ENCODE peak calls at places on chromosomes 4 and X, in four cellular contexts. H is choroid plexus epithelial cell; V is NCI-H524; O is activated naive CD8-positive, alpha-beta T cell treated with anti-CD3 and anti-CD28 coated beads, Interleukin-2, amount 50 U/mL, for 16 hours. Q is an unnamed sample.

GRCh38 chrX:109352121-109352556 is 129.7 kb downstream of the GUCY2F start:
- DNase-seq in H (peak; percentile 75), V (no peak), O (no peak), Q (no peak)

GRCh38 chrX:27381419-27381818 is 81.7 kb downstream of the PPP4R3C start:
- DNase-seq in H (no peak), V (no peak), O (no peak), Q (no peak)

GRCh38 chrX:108090474-108091265 is 672 bp downstream of the PSMD10 start:
- DNase-seq in H (peak; percentile 43), V (no peak), O (no peak), Q (no peak)

GRCh38 chr4:10161840-10162239 is 45.2 kb upstream of the WDR1 start:
- DNase-seq in H (no peak), V (no peak), O (no peak), Q (no peak)

GRCh38 chrX:115582035-115582870 is 21.3 kb downstream of the PLS3 start:
- DNase-seq in H (no peak), V (no peak), O (no peak), Q (no peak)

GRCh38 chr4:76745264-76745663 is 152.7 kb downstream of the SOWAHB start:
- DNase-seq in H (peak; percentile 76), V (no peak), O (no peak), Q (no peak)

GRCh38 chrX:22690116-22690515 is 309.6 kb upstream of the DDX53 start:
- DNase-seq in H (no peak), V (no peak), O (no peak), Q (no peak)

GRCh38 chrX:1449581-1450149 is 3.0 kb downstream of the ASMTL start:
- DNase-seq in H (no peak), V (no peak), O (no peak), Q (no peak)

GRCh38 chr4:145098675-145099037 is 545 bp downstream of the ABCE1 start:
- DNase-seq in H (peak; percentile 66), V (peak; percentile 16), O (peak; percentile 7), Q (peak; percentile 1)

GRCh38 chrX:136147320-136147901 is at the start of gene FHL1:
- DNase-seq in H (peak; percentile 44), V (peak; percentile 68), O (no peak), Q (no peak)

GRCh38 chr4:168183717-168184571 is 91.6 kb downstream of the ANXA10 start:
- DNase-seq in H (peak; percentile 69), V (peak; percentile 18), O (no peak), Q (no peak)

GRCh38 chrX:40152706-40153334 is 55.1 kb upstream of the BCOR start:
- DNase-seq in H (no peak), V (peak; percentile 47), O (no peak), Q (no peak)

GRCh38 chrX:118499295-118499694 is 3.7 kb downstream of the DOCK11 start:
- DNase-seq in H (no peak), V (peak; percentile 65), O (no peak), Q (no peak)

GRCh38 chrX:5568934-5569333 is 659.7 kb downstream of the NLGN4X start:
- DNase-seq in H (no peak), V (no peak), O (no peak), Q (no peak)

GRCh38 chrX:153861147-153861546 is 24.8 kb downstream of the L1CAM start:
- DNase-seq in H (no peak), V (no peak), O (no peak), Q (no peak)

GRCh38 chr4:83558693-83559092 is 22.8 kb downstream of the GPAT3 start:
- DNase-seq in H (peak; percentile 32), V (no peak), O (no peak), Q (no peak)

GRCh38 chrX:122878269-122878668 is 305.8 kb upstream of the GRIA3 start:
- DNase-seq in H (no peak), V (no peak), O (no peak), Q (no peak)

GRCh38 chr4:5710962-5711478 is at the start of gene EVC:
- DNase-seq in H (peak; percentile 82), V (peak; percentile 63), O (no peak), Q (peak; percentile 16)

GRCh38 chrX:41377624-41378023 is 43.7 kb downstream of the DDX3X start:
- DNase-seq in H (peak; percentile 20), V (no peak), O (no peak), Q (no peak)

GRCh38 chrX:122641826-122642225 is 542.3 kb upstream of the GRIA3 start:
- DNase-seq in H (no peak), V (no peak), O (no peak), Q (no peak)

GRCh38 chr4:48954314-48954713 is 31.8 kb upstream of the CWH43 start:
- DNase-seq in H (peak; percentile 34), V (no peak), O (no peak), Q (no peak)

Q was measured in DMS 273 treated with DMSO at 0.1 percent for 48 hours.